ENCODE peak calls at places on chromosomes 7 and 10, in five cellular contexts. One of them, this sample, is unnamed.

GRCh38 chr7:142800103-142800502 is 29.3 kb downstream of the PRSS2 start:
- DNase-seq in upper lobe of right lung: no peak
- DNase-seq in AG08395: no peak
- DNase-seq in chondrocyte: no peak
- DNase-seq in T-helper 1 cell: peak; percentile 60
- DNase-seq in this sample: no peak

GRCh38 chr7:20152057-20152456 is 65.1 kb downstream of the MACC1 start:
- DNase-seq in T-helper 1 cell: no peak
- DNase-seq in upper lobe of right lung: no peak
- DNase-seq in chondrocyte: no peak
- DNase-seq in AG08395: no peak
- DNase-seq in this sample: no peak

GRCh38 chr10:35447693-35448407 is 111.5 kb downstream of the CCNY start:
- DNase-seq in upper lobe of right lung: no peak
- DNase-seq in AG08395: peak; percentile 62
- DNase-seq in chondrocyte: no peak
- DNase-seq in T-helper 1 cell: peak; percentile 22
- DNase-seq in this sample: peak; percentile 35

GRCh38 chr10:103141950-103142349 is 51.1 kb downstream of the NT5C2 start:
- DNase-seq in AG08395: no peak
- DNase-seq in T-helper 1 cell: no peak
- DNase-seq in upper lobe of right lung: no peak
- DNase-seq in chondrocyte: no peak
- DNase-seq in this sample: no peak

GRCh38 chr10:91652364-91652763 is 19.5 kb upstream of the PPP1R3C start:
- DNase-seq in AG08395: peak; percentile 94
- DNase-seq in upper lobe of right lung: no peak
- DNase-seq in T-helper 1 cell: no peak
- DNase-seq in chondrocyte: no peak
- DNase-seq in this sample: no peak

GRCh38 chr7:158802535-158803199 is 26.6 kb downstream of the ESYT2 start:
- DNase-seq in upper lobe of right lung: no peak
- DNase-seq in chondrocyte: no peak
- DNase-seq in T-helper 1 cell: no peak
- DNase-seq in AG08395: peak; percentile 58
- DNase-seq in this sample: no peak

GRCh38 chr10:92894081-92894480 is 45.8 kb downstream of the EXOC6 start:
- DNase-seq in T-helper 1 cell: no peak
- DNase-seq in upper lobe of right lung: no peak
- DNase-seq in AG08395: no peak
- DNase-seq in chondrocyte: no peak
- DNase-seq in this sample: no peak

GRCh38 chr7:127600885-127601284 is 7.3 kb downstream of the FSCN3 start:
- DNase-seq in chondrocyte: no peak
- DNase-seq in AG08395: no peak
- DNase-seq in T-helper 1 cell: no peak
- DNase-seq in upper lobe of right lung: no peak
- DNase-seq in this sample: no peak

GRCh38 chr10:96380821-96381220 is 22.0 kb upstream of the OPALIN start:
- DNase-seq in upper lobe of right lung: no peak
- DNase-seq in T-helper 1 cell: no peak
- DNase-seq in chondrocyte: no peak
- DNase-seq in AG08395: peak; percentile 29
- DNase-seq in this sample: no peak

GRCh38 chr7:157688439-157689268 is 351.9 kb downstream of the DNAJB6 start:
- DNase-seq in chondrocyte: peak; percentile 73
- DNase-seq in upper lobe of right lung: peak; percentile 59
- DNase-seq in AG08395: no peak
- DNase-seq in T-helper 1 cell: no peak
- DNase-seq in this sample: peak; percentile 70

GRCh38 chr10:60778978-60779668 is 845 bp downstream of the CDK1 start:
- DNase-seq in AG08395: no peak
- DNase-seq in chondrocyte: no peak
- DNase-seq in T-helper 1 cell: no peak
- DNase-seq in upper lobe of right lung: no peak
- DNase-seq in this sample: peak; percentile 58

GRCh38 chr10:99431190-99431549 is 746 bp upstream of the GOT1 start:
- DNase-seq in AG08395: peak; percentile 39
- DNase-seq in chondrocyte: no peak
- DNase-seq in upper lobe of right lung: peak; percentile 85
- DNase-seq in T-helper 1 cell: no peak
- DNase-seq in this sample: no peak

GRCh38 chr10:91036807-91037405 is 116.0 kb upstream of the ANKRD1 start:
- DNase-seq in upper lobe of right lung: no peak
- DNase-seq in chondrocyte: no peak
- DNase-seq in T-helper 1 cell: no peak
- DNase-seq in AG08395: peak; percentile 20
- DNase-seq in this sample: no peak

GRCh38 chr7:85000973-85001372 is 185.9 kb downstream of the SEMA3D start:
- DNase-seq in chondrocyte: no peak
- DNase-seq in upper lobe of right lung: no peak
- DNase-seq in AG08395: no peak
- DNase-seq in T-helper 1 cell: no peak
- DNase-seq in this sample: no peak

GRCh38 chr10:113099431-113100298 is 149.6 kb downstream of the TCF7L2 start:
- DNase-seq in T-helper 1 cell: no peak
- DNase-seq in upper lobe of right lung: no peak
- DNase-seq in chondrocyte: no peak
- DNase-seq in AG08395: no peak
- DNase-seq in this sample: peak; percentile 54

GRCh38 chr10:61786728-61787127 is 114.8 kb upstream of the ARID5B start:
- DNase-seq in upper lobe of right lung: no peak
- DNase-seq in chondrocyte: no peak
- DNase-seq in AG08395: peak; percentile 83
- DNase-seq in T-helper 1 cell: peak; percentile 83
- DNase-seq in this sample: no peak

GRCh38 chr7:74267756-74268565 is 13.8 kb upstream of the RFC2 start:
- DNase-seq in AG08395: no peak
- DNase-seq in chondrocyte: no peak
- DNase-seq in T-helper 1 cell: no peak
- DNase-seq in upper lobe of right lung: no peak
- DNase-seq in this sample: no peak

GRCh38 chr10:108982141-108982540 is 941.2 kb downstream of the XPNPEP1 start:
- DNase-seq in chondrocyte: no peak
- DNase-seq in upper lobe of right lung: no peak
- DNase-seq in AG08395: no peak
- DNase-seq in T-helper 1 cell: no peak
- DNase-seq in this sample: no peak

GRCh38 chr10:78559514-78560392 is 509.0 kb upstream of the ZMIZ1 start:
- DNase-seq in T-helper 1 cell: no peak
- DNase-seq in chondrocyte: no peak
- DNase-seq in upper lobe of right lung: no peak
- DNase-seq in AG08395: no peak
- DNase-seq in this sample: peak; percentile 65

GRCh38 chr10:49594594-49594993 is 15.5 kb upstream of the SLC18A3 start:
- DNase-seq in T-helper 1 cell: no peak
- DNase-seq in chondrocyte: no peak
- DNase-seq in upper lobe of right lung: no peak
- DNase-seq in AG08395: peak; percentile 85
- DNase-seq in this sample: peak; percentile 74

This sample was measured in retina.